ENCODE peak calls at places on chromosomes 4 and X, in four cellular contexts. Y is IMR-90; D is heart right ventricle; T is naive thymus-derived CD4-positive, alpha-beta T cell. W is an unnamed sample.

GRCh38 chr4:1722551-1723071 is 1.3 kb downstream of the TACC3 start:
- DNase-seq in T (no peak), Y (no peak), D (no peak), W (no peak)

GRCh38 chrX:20459410-20460350 is 193.0 kb upstream of the RPS6KA3 start:
- DNase-seq in Y (no peak), T (no peak), D (no peak), W (no peak)

GRCh38 chrX:116732214-116732613 is 269.4 kb upstream of the CT83 start:
- DNase-seq in Y (no peak), D (no peak), T (no peak), W (no peak)

GRCh38 chr4:142741995-142742394 is 104.1 kb downstream of the INPP4B start:
- DNase-seq in D (no peak), Y (no peak), T (no peak), W (no peak)

GRCh38 chrX:136694491-136695087 is 46.6 kb downstream of the CD40LG start:
- DNase-seq in Y (peak; percentile 58), T (peak; percentile 59), D (no peak), W (no peak)

GRCh38 chrX:154381271-154381670 is 2.2 kb downstream of the EMD start:
- DNase-seq in T (no peak), D (no peak), Y (no peak), W (no peak)

GRCh38 chr4:88606832-88607231 is 14.6 kb downstream of the HERC3 start:
- DNase-seq in Y (no peak), D (no peak), T (no peak), W (no peak)

GRCh38 chrX:105038672-105039328 is 181.7 kb downstream of the TEX13A start:
- DNase-seq in Y (no peak), T (no peak), D (no peak), W (no peak)

GRCh38 chr4:152894673-152895072 is 41.5 kb upstream of the FHDC1 start:
- DNase-seq in Y (peak; percentile 63), D (no peak), T (no peak), W (no peak)

GRCh38 chrX:48472225-48472624 is 2.2 kb upstream of the SLC38A5 start:
- DNase-seq in Y (no peak), T (no peak), D (no peak), W (no peak)

GRCh38 chr4:145044341-145044740 is 53.7 kb downstream of the ANAPC10 start:
- DNase-seq in T (no peak), D (no peak), Y (peak; percentile 55), W (no peak)

GRCh38 chr4:141375855-141376254 is 155.2 kb downstream of the ZNF330 start:
- DNase-seq in D (peak; percentile 4), T (no peak), Y (peak; percentile 93), W (no peak)

GRCh38 chr4:68871772-68872441 is 56.1 kb downstream of the UGT2B10 start:
- DNase-seq in D (no peak), T (no peak), Y (no peak), W (no peak)

GRCh38 chr4:98632258-98632657 is 26.2 kb downstream of the TSPAN5 start:
- DNase-seq in T (no peak), Y (no peak), D (no peak), W (no peak)
- H3K27ac ChIP-seq in T (no peak overlapping the region), Y (no peak overlapping the region), D (no peak overlapping the region), W (no peak overlapping the region)

DNA sequence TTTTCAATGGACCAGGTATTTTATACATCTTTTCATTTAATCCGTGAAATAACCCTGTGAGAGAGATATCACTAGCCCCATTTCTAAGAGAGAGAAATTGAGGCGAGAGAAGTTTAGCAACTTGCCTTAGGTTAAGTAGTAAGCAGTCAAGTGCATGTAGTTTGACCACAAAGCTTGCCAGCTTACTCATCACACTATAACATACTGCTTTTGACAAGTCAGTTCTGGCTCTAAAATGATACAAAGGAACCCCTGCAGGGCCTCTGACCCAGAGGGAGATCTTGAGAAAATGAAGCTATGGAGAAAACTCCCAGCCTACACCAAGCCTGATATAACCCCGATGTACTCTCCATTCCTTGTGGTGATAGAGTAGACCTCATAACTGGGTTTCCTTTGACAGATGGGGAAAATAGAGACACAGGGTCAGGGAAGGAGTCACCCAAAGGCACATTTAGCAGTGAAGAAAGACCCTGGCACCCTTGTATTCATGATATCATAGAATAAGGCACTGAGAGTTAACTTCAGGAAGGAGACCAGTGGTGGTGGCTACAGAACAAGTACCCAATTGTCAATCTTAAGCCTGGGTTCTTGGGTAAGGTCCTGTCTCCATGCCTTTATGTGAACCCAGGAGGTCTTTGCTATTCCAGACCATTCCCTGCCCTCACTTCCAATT is 60.2 kb upstream of the MSN start:
- DNase-seq in D (no peak), Y (peak; percentile 42), T (no peak), W (no peak)
- H3K27ac ChIP-seq in D (no peak overlapping the region), Y (no peak overlapping the region), T (no peak overlapping the region), W (no peak overlapping the region)

GRCh38 chrX:13164611-13165010 is 120.2 kb upstream of the FAM9C start:
- DNase-seq in Y (no peak), T (no peak), D (no peak), W (no peak)
- H3K27ac ChIP-seq in Y (no peak overlapping the region), T (no peak overlapping the region), D (no peak overlapping the region), W (peak overlapping the region; percentile 8)

DNA sequence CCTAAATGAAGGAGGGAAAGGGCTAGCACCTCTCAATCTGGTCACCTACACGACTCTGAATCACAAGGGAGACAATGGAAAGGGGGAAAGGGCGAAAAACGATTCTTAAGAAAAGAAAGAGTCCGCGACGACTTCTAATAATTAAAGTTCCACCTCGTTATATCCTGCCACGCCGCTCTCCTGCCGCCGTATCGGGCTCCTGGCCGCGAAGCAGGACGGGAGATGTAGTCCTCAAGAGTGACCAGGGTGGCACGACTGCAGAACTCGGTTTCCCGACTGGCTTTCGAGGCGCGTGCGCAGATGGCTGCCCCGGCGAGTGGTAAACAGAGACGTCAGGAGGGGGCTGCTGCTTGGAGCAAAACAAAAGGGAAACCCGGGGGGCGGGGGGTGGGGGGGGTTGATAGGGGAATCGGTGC is at the start of gene FOXO4:
- DNase-seq in D (peak; percentile 92), T (peak; percentile 82), Y (peak; percentile 80), W (peak; percentile 94)
- H3K27ac ChIP-seq in D (no peak within 1 kb of the TSS), T (peak within 1 kb of the TSS; percentile 85), Y (no peak within 1 kb of the TSS), W (no peak within 1 kb of the TSS)